ENCODE peak calls at places on chromosomes 4 and X, in ten cellular contexts. A, M, V, F, W, L, Q, P, Y and J are unnamed samples.

GRCh38 chrX:115940348-115940747 is 230.2 kb upstream of the AGTR2 start:
- DNase-seq in P (peak), F (no peak), L (no peak), Q (no peak), V (no peak), M (no peak), A (no peak), Y (no peak), W (no peak), J (no peak)

GRCh38 chr4:156778606-156779005 is 193.0 kb downstream of the PDGFC start:
- DNase-seq in Y (no peak), L (peak), Q (no peak), V (no peak), A (no peak), F (peak), M (no peak), W (no peak), P (no peak), J (peak)

GRCh38 chr4:19135886-19136633 is 1114.5 kb upstream of the LCORL start:
- DNase-seq in F (no peak), A (no peak), M (no peak), P (no peak), L (no peak), W (no peak), V (no peak), Q (no peak), Y (no peak), J (no peak)

GRCh38 chr4:83043801-83044407 is 8.9 kb downstream of the COPS4 start:
- DNase-seq in M (no peak), A (no peak), Y (no peak), Q (no peak), V (no peak), F (peak), W (no peak), P (no peak), L (peak), J (peak)

GRCh38 chrX:40098264-40099045 is 697 bp upstream of the BCOR start:
- DNase-seq in Q (no peak), W (peak), Y (no peak), M (no peak), A (peak), V (no peak), P (peak), L (peak), F (peak), J (no peak)

GRCh38 chr4:76665139-76665538 is 230.1 kb downstream of the SHROOM3 start:
- DNase-seq in L (peak), V (peak), Q (no peak), P (no peak), F (peak), Y (no peak), M (no peak), W (no peak), A (no peak), J (no peak)

GRCh38 chr4:148116264-148116663 is 325.9 kb downstream of the NR3C2 start:
- DNase-seq in L (peak), A (no peak), F (peak), Y (no peak), P (no peak), M (no peak), V (no peak), W (no peak), Q (no peak), J (peak)

GRCh38 chrX:20507901-20508620 is 241.4 kb upstream of the RPS6KA3 start:
- DNase-seq in Y (no peak), A (no peak), F (no peak), P (no peak), M (no peak), V (no peak), W (no peak), L (no peak), Q (no peak), J (no peak)

GRCh38 chrX:102684772-102685520 is 27.3 kb upstream of the GPRASP2 start:
- DNase-seq in F (no peak), Y (no peak), M (no peak), P (no peak), V (no peak), Q (no peak), W (no peak), A (no peak), L (no peak), J (no peak)

GRCh38 chr4:165009493-165010227 is 22.1 kb upstream of the TRIM60 start:
- DNase-seq in L (no peak), M (no peak), Q (no peak), V (no peak), F (no peak), P (no peak), Y (no peak), W (no peak), A (no peak), J (no peak)

GRCh38 chrX:110215411-110215810 is 102.5 kb downstream of the AMMECR1 start:
- DNase-seq in V (no peak), P (no peak), W (no peak), Y (no peak), M (no peak), A (no peak), F (no peak), Q (no peak), L (no peak), J (no peak)

GRCh38 chrX:69565247-69565815 is 50.6 kb upstream of the EDA start:
- DNase-seq in A (no peak), V (no peak), F (no peak), L (no peak), P (no peak), W (no peak), M (no peak), Q (no peak), Y (no peak), J (no peak)

GRCh38 chr4:168797176-168797575 is 212.9 kb downstream of the CBR4 start:
- DNase-seq in L (peak), P (no peak), F (peak), A (no peak), M (no peak), Y (no peak), Q (no peak), W (no peak), V (no peak), J (peak)

GRCh38 chr4:140343303-140343702 is 30.1 kb upstream of the SCOC start:
- DNase-seq in A (no peak), V (peak), L (no peak), Y (no peak), F (peak), P (no peak), Q (peak), M (no peak), W (no peak), J (peak)

GRCh38 chr4:14023901-14024300 is 396.4 kb upstream of the BOD1L1 start:
- DNase-seq in Q (no peak), M (no peak), V (no peak), L (no peak), Y (no peak), A (no peak), W (no peak), P (no peak), F (no peak), J (no peak)

GRCh38 chrX:53711446-53711845 is 24.9 kb upstream of the HUWE1 start:
- DNase-seq in Y (no peak), V (no peak), Q (no peak), P (no peak), W (no peak), M (no peak), L (no peak), A (no peak), F (no peak), J (no peak)

GRCh38 chrX:149950681-149951080 is 12.4 kb upstream of the EOLA2 start:
- DNase-seq in L (peak), M (no peak), Q (no peak), Y (no peak), W (no peak), A (no peak), P (no peak), F (peak), V (no peak), J (peak)

GRCh38 chrX:2495595-2495994 is 5.2 kb downstream of the DHRSX start:
- DNase-seq in F (no peak), M (no peak), P (no peak), Y (no peak), L (no peak), W (no peak), Q (no peak), A (no peak), V (no peak), J (no peak)

GRCh38 chr4:33626242-33626641 is 2618.1 kb downstream of the ARAP2 start:
- DNase-seq in W (no peak), Q (no peak), P (no peak), A (no peak), V (no peak), Y (no peak), L (no peak), F (no peak), M (no peak), J (peak)

GRCh38 chrX:28124416-28124815 is 143.2 kb upstream of the DCAF8L1 start:
- DNase-seq in M (no peak), P (no peak), L (no peak), F (no peak), W (no peak), Y (no peak), V (no peak), Q (no peak), A (no peak), J (no peak)

GRCh38 chr4:120156115-120156718 is 89.6 kb upstream of the MAD2L1 start:
- DNase-seq in P (peak), Y (no peak), Q (no peak), F (peak), V (no peak), L (peak), A (no peak), M (no peak), W (no peak), J (peak)

GRCh38 chr4:139461022-139461421 is 7.1 kb downstream of the RAB33B start:
- DNase-seq in L (peak), M (no peak), F (no peak), V (no peak), W (no peak), P (no peak), Q (no peak), Y (no peak), A (no peak), J (no peak)

GRCh38 chr4:126701756-126702155 is 931.0 kb upstream of the INTU start:
- DNase-seq in W (no peak), Q (peak), V (no peak), A (no peak), F (peak), P (no peak), Y (no peak), M (no peak), L (peak), J (peak)

GRCh38 chr4:176883681-176884418 is 91.1 kb upstream of the VEGFC start:
- DNase-seq in V (no peak), W (no peak), L (peak), F (peak), M (no peak), A (no peak), Y (no peak), Q (no peak), P (no peak), J (peak)

GRCh38 chrX:650801-651200 is 20.2 kb downstream of the SHOX start:
- DNase-seq in A (no peak), Q (no peak), L (no peak), V (no peak), Y (no peak), W (no peak), P (no peak), M (no peak), F (peak), J (no peak)